ENCODE peak calls at places on chromosomes 7 and 10, in five cellular contexts. M, C, Y, N and T are unnamed samples.

GRCh38 chr7:50677279-50677996 is 105.3 kb downstream of the GRB10 start:
- DNase-seq in M (no peak), C (no peak), Y (no peak), N (no peak), T (no peak)

GRCh38 chr10:79246606-79247275 is 100.5 kb upstream of the PPIF start:
- DNase-seq in M (peak), C (peak), Y (no peak), N (no peak), T (no peak)

GRCh38 chr10:28217848-28218247 is 85.0 kb downstream of the MPP7 start:
- DNase-seq in M (no peak), C (no peak), Y (peak), N (peak), T (no peak)

GRCh38 chr7:142808802-142809583 is 38.2 kb downstream of the PRSS2 start:
- DNase-seq in M (no peak), C (no peak), Y (peak), N (peak), T (peak)

GRCh38 chr10:123583639-123584418 is 82.3 kb upstream of the GPR26 start:
- DNase-seq in M (peak), C (peak), Y (peak), N (peak), T (no peak)

GRCh38 chr10:103278862-103279298 is 1.9 kb downstream of the INA start:
- DNase-seq in M (no peak), C (no peak), Y (peak), N (peak), T (peak)

GRCh38 chr7:39733881-39734571 is 110.7 kb downstream of the RALA start:
- DNase-seq in M (no peak), C (peak), Y (peak), N (peak), T (no peak)

GRCh38 chr7:47320296-47320695 is 261.6 kb downstream of the TNS3 start:
- DNase-seq in M (no peak), C (peak), Y (no peak), N (peak), T (no peak)

GRCh38 chr7:44062180-44062902 is 3.0 kb downstream of the PGAM2 start:
- DNase-seq in M (peak), C (no peak), Y (no peak), N (no peak), T (peak)

GRCh38 chr10:11335167-11335652 is 276.2 kb downstream of the USP6NL start:
- DNase-seq in M (peak), C (no peak), Y (peak), N (peak), T (no peak)

GRCh38 chr10:75294866-75295692 is 59.3 kb upstream of the COMTD1 start:
- DNase-seq in M (peak), C (peak), Y (peak), N (peak), T (peak)

GRCh38 chr7:111029574-111030357 is 61.2 kb upstream of the LRRN3 start:
- DNase-seq in M (no peak), C (no peak), Y (peak), N (peak), T (no peak)

GRCh38 chr7:124032369-124033092 is at the start of gene TMEM229A:
- DNase-seq in M (peak), C (no peak), Y (peak), N (peak), T (no peak)

GRCh38 chr7:46969303-46970130 is 612.4 kb downstream of the TNS3 start:
- DNase-seq in M (no peak), C (no peak), Y (no peak), N (peak), T (no peak)

GRCh38 chr7:13411641-13412040 is 577.8 kb downstream of the ETV1 start:
- DNase-seq in M (peak), C (no peak), Y (no peak), N (no peak), T (no peak)

GRCh38 chr10:103548581-103549348 is 55.3 kb downstream of the NEURL1 start:
- DNase-seq in M (no peak), C (peak), Y (no peak), N (no peak), T (no peak)

GRCh38 chr7:50266893-50267386 is 37.6 kb upstream of the IKZF1 start:
- DNase-seq in M (peak), C (no peak), Y (no peak), N (no peak), T (no peak)

GRCh38 chr10:127193125-127193524 is 3.3 kb downstream of the INSYN2A start:
- DNase-seq in M (no peak), C (no peak), Y (peak), N (peak), T (no peak)

GRCh38 chr7:139895141-139895829 is 66.2 kb downstream of the TBXAS1 start:
- DNase-seq in M (no peak), C (no peak), Y (no peak), N (no peak), T (no peak)

GRCh38 chr10:93319855-93320254 is 162.3 kb downstream of the MYOF start:
- DNase-seq in M (no peak), C (no peak), Y (no peak), N (no peak), T (no peak)

GRCh38 chr10:122678266-122678665 is 21.4 kb downstream of the C10orf120 start:
- DNase-seq in M (no peak), C (no peak), Y (no peak), N (no peak), T (no peak)

GRCh38 chr10:132447446-132448247 is 50.6 kb downstream of the PWWP2B start:
- DNase-seq in M (peak), C (no peak), Y (peak), N (peak), T (peak)

GRCh38 chr7:33550979-33551378 is 354.4 kb upstream of the BMPER start:
- DNase-seq in M (no peak), C (no peak), Y (no peak), N (no peak), T (no peak)

GRCh38 chr7:23490357-23491131 is 20.3 kb upstream of the IGF2BP3 start:
- DNase-seq in M (peak), C (no peak), Y (no peak), N (no peak), T (peak)

GRCh38 chr10:119305860-119306513 is 98.6 kb downstream of the GRK5 start:
- DNase-seq in M (no peak), C (peak), Y (peak), N (peak), T (peak)

GRCh38 chr7:151244156-151244870 is 4.2 kb downstream of the SMARCD3 start:
- DNase-seq in M (no peak), C (peak), Y (peak), N (peak), T (no peak)

GRCh38 chr7:5667391-5667790 is 114.1 kb downstream of the RNF216 start:
- DNase-seq in M (no peak), C (no peak), Y (no peak), N (peak), T (no peak)

GRCh38 chr10:3486346-3487065 is 298.5 kb downstream of the KLF6 start:
- DNase-seq in M (peak), C (no peak), Y (no peak), N (peak), T (no peak)

GRCh38 chr7:126667742-126668366 is 584.9 kb downstream of the GRM8 start:
- DNase-seq in M (no peak), C (no peak), Y (no peak), N (no peak), T (no peak)

GRCh38 chr10:24951201-24952145 is 933 bp downstream of the PRTFDC1 start:
- DNase-seq in M (no peak), C (no peak), Y (no peak), N (no peak), T (no peak)

GRCh38 chr7:150379590-150380379 is 655 bp downstream of the ZNF775 start:
- DNase-seq in M (no peak), C (no peak), Y (no peak), N (no peak), T (peak)

GRCh38 chr10:97974526-97975525 is 55.6 kb downstream of the CRTAC1 start:
- DNase-seq in M (peak), C (no peak), Y (no peak), N (no peak), T (no peak)

GRCh38 chr7:676246-676971 is 50.1 kb upstream of the DNAAF5 start:
- DNase-seq in M (no peak), C (no peak), Y (no peak), N (no peak), T (no peak)

GRCh38 chr10:97028126-97028831 is 157.5 kb downstream of the SLIT1 start:
- DNase-seq in M (no peak), C (no peak), Y (peak), N (peak), T (no peak)

GRCh38 chr10:86370006-86370585 is 3.5 kb upstream of the GRID1 start:
- DNase-seq in M (no peak), C (peak), Y (no peak), N (no peak), T (no peak)

GRCh38 chr7:87506243-87507180 is 31.0 kb upstream of the ABCB4 start:
- DNase-seq in M (no peak), C (no peak), Y (no peak), N (peak), T (no peak)
- TF ChIP-seq CTCF in M (no peak), C (no peak), Y (peak), N (peak), T (no peak)

GRCh38 chr7:130732980-130733865 is 784 bp downstream of the KLF14 start:
- DNase-seq in M (peak), C (peak), Y (no peak), N (peak), T (peak)
- TF ChIP-seq CTCF in M (no peak), C (no peak), Y (no peak), N (no peak), T (no peak)

GRCh38 chr7:146054909-146055308 is 61.7 kb upstream of the CNTNAP2 start:
- DNase-seq in M (no peak), C (no peak), Y (no peak), N (no peak), T (no peak)
- TF ChIP-seq CTCF in M (no peak), C (no peak), Y (peak), N (no peak), T (no peak)

GRCh38 chr10:125797424-125797823 is 21.8 kb upstream of the MMP21 start:
- DNase-seq in M (no peak), C (no peak), Y (no peak), N (no peak), T (no peak)
- TF ChIP-seq CTCF in M (no peak), C (no peak), Y (no peak), N (no peak), T (no peak)

DNA sequence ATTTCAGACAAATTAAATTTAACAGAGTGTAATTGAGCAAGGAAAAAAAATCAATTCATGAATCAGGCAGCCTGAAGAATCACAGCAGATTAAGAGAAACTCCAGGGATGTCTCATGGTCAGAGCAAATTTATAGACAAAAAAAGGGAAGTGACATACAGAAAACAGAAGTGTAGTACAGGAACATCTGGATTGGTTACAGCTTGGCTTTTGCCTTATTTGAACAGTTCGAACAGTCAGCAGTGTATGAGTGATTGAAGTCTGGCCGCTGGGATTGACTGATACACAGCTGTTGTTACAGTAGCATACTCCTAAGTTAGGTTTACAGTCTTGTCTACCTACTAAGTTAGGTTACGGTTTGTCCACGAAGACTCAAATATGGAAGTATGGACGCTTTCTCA is 255.3 kb downstream of the HPSE2 start:
- DNase-seq in M (no peak), C (no peak), Y (no peak), N (no peak), T (no peak)
- TF ChIP-seq CTCF in M (no peak), C (no peak), Y (no peak), N (no peak), T (no peak)

GRCh38 chr7:42886866-42887509 is 24.9 kb downstream of the C7orf25 start:
- DNase-seq in M (no peak), C (no peak), Y (no peak), N (no peak), T (no peak)

GRCh38 chr7:42883950-42884349 is 27.9 kb downstream of the C7orf25 start:
- DNase-seq in M (peak), C (no peak), Y (no peak), N (peak), T (peak)

GRCh38 chr7:42880392-42880791 is 31.5 kb downstream of the C7orf25 start:
- DNase-seq in M (no peak), C (no peak), Y (no peak), N (no peak), T (no peak)

GRCh38 chr7:42886129-42886528 is 25.7 kb downstream of the C7orf25 start:
- DNase-seq in M (no peak), C (no peak), Y (no peak), N (no peak), T (no peak)
- TF ChIP-seq CTCF in M (peak), C (no peak), Y (peak), N (peak), T (no peak)

DNA sequence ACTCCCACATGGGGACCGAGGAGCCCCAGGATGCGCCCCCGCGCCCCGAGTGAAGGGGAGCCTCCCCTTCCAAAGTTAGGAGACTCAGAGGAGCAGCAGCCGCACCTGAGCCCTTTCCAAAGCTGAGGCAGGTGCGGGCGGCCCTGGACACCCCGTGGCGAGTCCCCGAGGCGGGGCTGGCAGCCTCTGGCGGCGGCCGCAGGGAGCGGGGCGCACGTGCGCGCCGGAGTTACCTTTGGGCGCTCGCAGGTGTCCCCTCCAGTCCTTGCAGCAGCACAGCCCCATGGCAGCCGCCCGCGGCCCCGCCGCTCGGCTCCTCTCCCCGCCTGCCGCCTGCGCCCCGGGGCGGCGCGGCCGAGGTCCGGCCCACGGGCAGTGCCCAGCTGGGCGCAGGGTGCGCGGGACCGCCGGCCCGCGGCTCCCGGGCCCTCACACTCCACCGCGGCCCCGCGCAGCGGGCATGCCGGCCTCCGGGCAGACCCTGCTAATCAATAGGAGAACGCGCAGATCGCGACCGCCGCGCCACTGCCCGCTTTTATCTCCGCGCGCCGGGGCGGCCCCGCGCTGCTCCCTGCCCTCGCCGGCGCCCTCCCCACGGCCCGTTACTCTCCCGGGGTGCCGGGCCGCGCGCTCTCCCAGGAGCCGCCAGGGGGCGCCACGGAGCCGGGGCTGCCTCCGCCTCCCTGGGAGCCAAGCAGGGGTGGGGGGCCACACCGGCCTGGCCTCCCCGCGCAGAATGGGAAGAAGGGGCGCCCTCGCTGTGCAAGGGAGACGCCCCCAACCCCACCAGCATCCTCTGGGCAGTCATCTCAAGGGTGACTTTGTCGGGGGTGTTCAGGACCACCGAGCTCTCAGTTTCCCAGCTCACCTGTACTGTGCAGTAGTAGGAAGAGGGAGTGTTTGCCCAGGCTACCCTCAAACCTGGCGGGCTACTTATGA is 80.8 kb downstream of the ARHGAP22 start:
- DNase-seq in M (no peak), C (peak), Y (no peak), N (no peak), T (no peak)
- TF ChIP-seq CTCF in M (peak), C (no peak), Y (peak), N (peak), T (no peak)